ENCODE peak calls at places on chromosome 22, in ten cellular contexts. V, Z, W, D, T, A, H, N, S and R are unnamed samples.

GRCh38 chr22:20054485-20054884 is 25.6 kb upstream of the DGCR8 start:
- DNase-seq in Z (no peak), D (no peak), W (no peak), S (no peak), N (no peak), A (no peak), V (no peak), T (no peak), H (no peak), R (no peak)

GRCh38 chr22:40449676-40450035 is 79.3 kb downstream of the SGSM3 start:
- DNase-seq in V (no peak), A (no peak), W (no peak), T (no peak), H (no peak), S (peak; percentile 70), D (no peak), N (no peak), Z (peak; percentile 49), R (no peak)

GRCh38 chr22:19115628-19116027 is 6.6 kb downstream of the DGCR2 start:
- DNase-seq in W (no peak), N (no peak), H (no peak), Z (no peak), A (no peak), V (no peak), S (no peak), D (no peak), T (no peak), R (no peak)

GRCh38 chr22:29194269-29194668 is 11.4 kb upstream of the EMID1 start:
- DNase-seq in V (no peak), Z (no peak), H (no peak), N (no peak), T (no peak), A (no peak), W (no peak), S (no peak), D (no peak), R (no peak)

GRCh38 chr22:42101186-42101585 is 10.6 kb upstream of the NDUFA6 start:
- DNase-seq in V (no peak), W (no peak), D (no peak), S (no peak), N (no peak), T (no peak), Z (no peak), A (no peak), H (no peak), R (no peak)

GRCh38 chr22:24512043-24512442 is 16.9 kb downstream of the UPB1 start:
- DNase-seq in A (no peak), H (no peak), V (no peak), N (no peak), W (no peak), S (no peak), Z (no peak), D (no peak), T (peak; percentile 15), R (no peak)

GRCh38 chr22:30809086-30809485 is 114.4 kb downstream of the OSBP2 start:
- DNase-seq in S (peak; percentile 59), D (no peak), H (no peak), V (no peak), T (no peak), W (no peak), N (no peak), Z (peak; percentile 45), A (no peak), R (no peak)

GRCh38 chr22:42308887-42309468 is 38.5 kb upstream of the TCF20 start:
- DNase-seq in H (no peak), N (no peak), W (no peak), D (no peak), A (no peak), Z (no peak), T (no peak), S (no peak), V (no peak), R (no peak)

GRCh38 chr22:21450320-21450831 is 16.8 kb upstream of the TMEM191C start:
- DNase-seq in Z (no peak), W (no peak), T (no peak), S (no peak), V (no peak), H (no peak), D (no peak), A (peak; percentile 5), N (peak; percentile 10), R (peak; percentile 41)
- TF ChIP-seq CTCF in Z (no peak), W (no peak), T (no peak), S (no peak), V (no peak), H (no peak), D (no peak), A (no peak), N (no peak), R (peak; percentile 36)

DNA sequence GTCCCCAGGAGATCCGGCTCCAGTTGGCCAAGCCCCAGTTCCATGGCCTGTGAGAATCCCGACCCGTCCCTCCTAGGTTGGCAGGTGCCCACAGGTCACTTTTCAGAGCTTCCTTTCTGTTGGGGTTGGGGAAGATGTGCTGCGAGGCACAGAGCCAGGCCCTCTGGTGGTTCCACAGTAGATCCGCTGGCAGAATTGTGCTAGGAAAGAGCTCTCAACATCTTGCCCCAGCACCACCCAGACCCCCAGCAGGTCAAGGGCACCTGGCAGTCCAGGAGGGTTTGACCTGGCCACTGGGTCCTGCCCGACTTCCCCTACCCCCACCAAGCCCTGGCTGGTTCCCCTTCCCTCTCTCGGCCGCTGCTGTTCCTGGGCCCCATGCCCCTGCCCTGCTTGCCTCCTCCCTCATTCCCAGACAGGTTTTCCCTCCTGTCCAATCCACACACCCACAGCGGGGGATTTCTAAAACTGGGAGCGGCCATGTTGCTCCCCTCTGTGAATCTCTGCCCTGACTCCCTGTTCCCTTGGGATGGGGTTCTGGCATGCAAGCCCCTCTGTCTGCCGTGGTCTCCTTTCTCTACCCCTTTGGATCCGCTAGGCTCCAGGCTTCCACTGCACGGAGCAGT is 26.2 kb upstream of the GCAT start:
- DNase-seq in D (no peak), N (no peak), V (no peak), H (no peak), A (peak; percentile 59), T (no peak), S (peak; percentile 38), W (no peak), Z (no peak), R (no peak)
- TF ChIP-seq CTCF in D (peak; percentile 7), N (peak; percentile 26), V (peak; percentile 37), H (no peak), A (no peak), T (peak; percentile 3), S (peak; percentile 38), W (no peak), Z (peak; percentile 30), R (no peak)

GRCh38 chr22:49798486-49799151 is 29.1 kb downstream of the BRD1 start:
- DNase-seq in Z (no peak), S (no peak), T (no peak), W (no peak), A (no peak), V (no peak), N (no peak), H (no peak), D (no peak), R (no peak)

GRCh38 chr22:49799431-49800075 is 28.1 kb downstream of the BRD1 start:
- DNase-seq in N (no peak), Z (no peak), D (no peak), V (no peak), H (no peak), T (no peak), S (no peak), A (no peak), W (no peak), R (no peak)

GRCh38 chr22:49801391-49802060 is 26.1 kb downstream of the BRD1 start:
- DNase-seq in N (no peak), H (no peak), T (no peak), S (no peak), D (no peak), Z (no peak), W (no peak), A (no peak), V (no peak), R (no peak)

GRCh38 chr22:49803134-49803533 is 24.5 kb downstream of the BRD1 start:
- DNase-seq in N (no peak), D (no peak), V (no peak), H (no peak), T (no peak), W (no peak), A (no peak), Z (no peak), S (peak; percentile 43), R (no peak)

DNA sequence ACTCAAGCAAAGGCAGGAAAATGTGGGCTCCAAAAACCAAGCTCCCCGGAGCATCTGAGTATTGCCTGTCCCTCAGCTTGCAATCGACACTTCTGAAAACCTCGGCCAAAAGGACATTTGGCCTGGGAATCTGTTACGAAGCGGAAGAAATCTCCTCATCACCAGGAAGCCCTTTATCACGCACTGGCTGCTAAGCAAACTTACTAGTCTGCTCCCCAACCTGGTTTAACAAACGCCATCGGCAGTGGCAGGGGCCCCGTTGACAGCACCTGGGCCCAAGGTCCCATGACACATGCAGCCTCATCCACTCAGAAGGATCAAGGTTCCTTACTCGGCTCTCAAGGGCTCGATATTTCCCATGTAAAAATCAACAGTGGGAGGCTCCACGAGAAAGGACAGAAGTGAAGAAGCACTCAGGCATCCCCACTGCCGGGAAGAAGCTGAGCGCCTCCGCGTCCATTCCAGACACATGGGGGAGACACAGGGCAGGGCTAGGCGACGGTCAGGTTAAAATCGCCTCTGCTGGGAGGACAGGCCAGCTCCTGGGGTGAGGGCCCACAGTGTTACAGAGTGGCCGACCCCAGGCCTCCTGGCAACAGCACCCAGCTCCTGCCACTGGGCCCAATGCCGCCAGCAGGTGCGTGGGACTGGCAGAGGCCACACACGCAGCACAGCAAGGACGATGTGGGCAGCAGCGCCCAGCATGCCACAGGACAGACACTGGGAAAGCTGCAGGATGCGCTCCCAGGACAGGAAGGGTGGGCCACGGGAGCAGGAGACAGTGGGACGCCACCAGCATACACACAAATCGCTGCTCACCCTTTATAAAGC is 27.1 kb downstream of the BRD1 start:
- DNase-seq in H (no peak), W (no peak), Z (no peak), A (no peak), D (no peak), N (no peak), T (no peak), V (no peak), S (no peak), R (no peak)
- TF ChIP-seq CTCF in H (peak; percentile 18), W (no peak), Z (no peak), A (no peak), D (no peak), N (no peak), T (no peak), V (peak; percentile 28), S (no peak), R (no peak)

GRCh38 chr22:45402466-45402865 is 10.9 kb downstream of the SMC1B start:
- DNase-seq in V (no peak), D (no peak), H (no peak), A (no peak), W (no peak), N (no peak), S (no peak), Z (no peak), T (no peak), R (no peak)

GRCh38 chr22:45398214-45398613 is 15.2 kb downstream of the SMC1B start:
- DNase-seq in S (no peak), N (no peak), V (no peak), Z (no peak), H (no peak), W (no peak), A (no peak), D (no peak), T (no peak), R (no peak)

GRCh38 chr22:45400046-45400445 is 13.4 kb downstream of the SMC1B start:
- DNase-seq in W (no peak), V (no peak), D (no peak), A (no peak), S (no peak), H (no peak), N (no peak), T (no peak), Z (no peak), R (no peak)

GRCh38 chr22:45397806-45398205 is 15.6 kb downstream of the SMC1B start:
- DNase-seq in N (no peak), S (no peak), Z (no peak), T (peak; percentile 38), D (no peak), A (no peak), W (no peak), H (no peak), V (no peak), R (no peak)
- TF ChIP-seq CTCF in N (no peak), S (no peak), Z (no peak), T (peak; percentile 24), D (no peak), A (no peak), W (no peak), H (no peak), V (peak; percentile 23), R (no peak)